ENCODE peak calls at places on chromosomes 13 and 19, in five cellular contexts. W, C, I, Y and R are unnamed samples.
A peak's percentile ranks its signal among the peaks of the same experiment; 100 is the strongest.

GRCh38 chr13:77429320-77430142 is 102.6 kb upstream of the MYCBP2 start:
- DNase-seq in I (no peak), W (no peak), Y (no peak), C (no peak), R (no peak)

GRCh38 chr19:23222998-23223652 is 27.1 kb downstream of the ZNF724 start:
- DNase-seq in C (no peak), W (no peak), I (no peak), Y (no peak), R (no peak)

GRCh38 chr19:2969104-2969504 is 8.3 kb upstream of the TLE6 start:
- DNase-seq in C (no peak), W (no peak), I (no peak), Y (peak; percentile 79), R (no peak)

GRCh38 chr13:23674795-23675640 is 104.8 kb downstream of the TNFRSF19 start:
- DNase-seq in Y (no peak), W (no peak), C (no peak), I (no peak), R (no peak)

GRCh38 chr19:54095136-54095858 is 5.3 kb downstream of the OSCAR start:
- DNase-seq in Y (no peak), W (no peak), I (no peak), C (no peak), R (no peak)

GRCh38 chr13:67752741-67753140 is 522.6 kb upstream of the PCDH9 start:
- DNase-seq in Y (no peak), C (no peak), W (no peak), I (no peak), R (no peak)

GRCh38 chr13:52344108-52344507 is 61.9 kb downstream of the THSD1 start:
- DNase-seq in I (no peak), W (no peak), Y (no peak), C (no peak), R (no peak)

GRCh38 chr13:112131740-112132113 is 64.8 kb downstream of the SOX1 start:
- DNase-seq in I (no peak), W (no peak), C (no peak), Y (no peak), R (no peak)

GRCh38 chr13:107866666-107867623 is 348.4 kb downstream of the LIG4 start:
- DNase-seq in I (no peak), W (peak; percentile 81), Y (no peak), C (no peak), R (no peak)

GRCh38 chr19:40280608-40281221 is 4.4 kb downstream of the AKT2 start:
- DNase-seq in C (no peak), Y (no peak), W (peak; percentile 24), I (no peak), R (peak; percentile 98)

GRCh38 chr19:18357442-18358264 is 17.3 kb downstream of the PGPEP1 start:
- DNase-seq in Y (no peak), W (no peak), I (no peak), C (no peak), R (no peak)

GRCh38 chr13:44382635-44383145 is 9.1 kb downstream of the SERP2 start:
- DNase-seq in I (no peak), C (no peak), Y (no peak), W (no peak), R (peak; percentile 88)

GRCh38 chr13:35210234-35210633 is 266.3 kb downstream of the MAB21L1 start:
- DNase-seq in Y (no peak), C (no peak), I (no peak), W (no peak), R (peak; percentile 1)

GRCh38 chr19:11142528-11143171 is 12.9 kb downstream of the SPC24 start:
- DNase-seq in Y (peak; percentile 96), I (no peak), W (peak; percentile 96), C (peak; percentile 25), R (peak; percentile 40)

GRCh38 chr19:18737337-18737953 is 53.7 kb downstream of the COMP start:
- DNase-seq in W (no peak), Y (no peak), I (no peak), C (no peak), R (no peak)

GRCh38 chr13:71864094-71864980 is 2.7 kb downstream of the DACH1 start:
- DNase-seq in W (peak; percentile 80), C (no peak), Y (peak; percentile 49), I (no peak), R (peak; percentile 86)

GRCh38 chr13:99656843-99657506 is 155.7 kb downstream of the TM9SF2 start:
- DNase-seq in C (no peak), I (no peak), W (no peak), Y (no peak), R (peak; percentile 30)

GRCh38 chr19:3614858-3615505 is 8.3 kb upstream of the TBXA2R start:
- DNase-seq in Y (no peak), W (peak; percentile 77), C (no peak), I (no peak), R (no peak)

GRCh38 chr13:112441226-112441625 is 65.1 kb downstream of the SPACA7 start:
- DNase-seq in C (no peak), W (no peak), Y (no peak), I (no peak), R (no peak)

GRCh38 chr13:58933475-58933874 is 1230.3 kb downstream of the DIAPH3 start:
- DNase-seq in C (no peak), Y (no peak), W (no peak), I (no peak), R (no peak)

GRCh38 chr19:45187421-45188100 is 9.0 kb downstream of the BLOC1S3 start:
- DNase-seq in I (no peak), W (no peak), Y (no peak), C (no peak), R (peak; percentile 31)

GRCh38 chr13:99442273-99442895 is 58.9 kb upstream of the TM9SF2 start:
- DNase-seq in I (no peak), Y (no peak), C (no peak), W (no peak), R (peak; percentile 55)

GRCh38 chr19:8085606-8086464 is 33.3 kb downstream of the CCL25 start:
- DNase-seq in W (no peak), I (no peak), Y (no peak), C (no peak), R (peak; percentile 60)

GRCh38 chr19:14796021-14796420 is 17.7 kb upstream of the ADGRE2 start:
- DNase-seq in W (no peak), Y (no peak), C (no peak), I (no peak), R (no peak)

GRCh38 chr13:50127726-50128291 is 112.6 kb downstream of the KCNRG start:
- DNase-seq in Y (no peak), C (no peak), I (no peak), W (no peak), R (peak; percentile 46)

GRCh38 chr13:23767806-23768205 is 121.4 kb downstream of the MIPEP start:
- DNase-seq in C (no peak), Y (no peak), W (no peak), I (no peak), R (no peak)

GRCh38 chr19:47313754-47314133 is 4.1 kb downstream of the C5AR1 start:
- DNase-seq in C (no peak), I (no peak), W (no peak), Y (no peak), R (no peak)

GRCh38 chr13:109858319-109858718 is 71.9 kb upstream of the IRS2 start:
- DNase-seq in I (no peak), W (no peak), Y (no peak), C (no peak), R (peak; percentile 34)

GRCh38 chr19:12779162-12779993 is 4.0 kb upstream of the HOOK2 start:
- DNase-seq in W (peak; percentile 94), I (no peak), C (peak; percentile 12), Y (peak; percentile 69), R (no peak)

GRCh38 chr13:20528451-20528850 is 2.8 kb upstream of the CRYL1 start:
- DNase-seq in W (no peak), Y (no peak), I (no peak), C (no peak), R (no peak)

GRCh38 chr13:60009300-60010248 is 154.2 kb downstream of the DIAPH3 start:
- DNase-seq in Y (no peak), C (no peak), I (no peak), W (no peak), R (peak; percentile 92)

GRCh38 chr19:1884719-1885334 is 469 bp downstream of the ABHD17A start:
- DNase-seq in C (no peak), W (peak; percentile 83), I (no peak), Y (no peak), R (no peak)